ENCODE peak calls at places on chromosomes 1 and 21, in eight cellular contexts. J is astrocyte of the cerebellum, F is fibroblast of the aortic adventitia, I is foreskin fibroblast, Y is Calu3, N is fibroblast of villous mesenchyme, M is AG09309, P is breast epithelium. Z is an unnamed sample.

GRCh38 chr1:28914228-28915035 is at the start of gene EPB41:
- DNase-seq in J (peak; percentile 77), F (peak; percentile 82), I (peak; percentile 94), Y (peak; percentile 94), N (peak; percentile 86), M (peak; percentile 18), P (peak; percentile 82), Z (peak; percentile 95)

GRCh38 chr21:30443226-30443625 is 3.2 kb downstream of the KRTAP15-1 start:
- DNase-seq in J (no peak), F (no peak), I (no peak), Y (no peak), N (no peak), M (no peak), P (no peak), Z (no peak)

GRCh38 chr1:44775930-44776748 is 799 bp downstream of the RPS8 start:
- DNase-seq in J (no peak), F (peak; percentile 32), I (peak; percentile 33), Y (no peak), N (peak; percentile 27), M (no peak), P (no peak), Z (no peak)

GRCh38 chr1:200628223-200628868 is 7.8 kb upstream of the KIF14 start:
- DNase-seq in J (no peak), F (no peak), I (no peak), Y (no peak), N (no peak), M (no peak), P (no peak), Z (peak; percentile 74)

GRCh38 chr1:37958690-37959089 is 11.8 kb upstream of the INPP5B start:
- DNase-seq in J (peak; percentile 44), F (peak; percentile 79), I (peak; percentile 79), Y (no peak), N (peak; percentile 59), M (peak; percentile 77), P (no peak), Z (no peak)

GRCh38 chr1:92804721-92805169 is 19.8 kb upstream of the EVI5 start:
- DNase-seq in J (peak; percentile 63), F (peak; percentile 99), I (peak; percentile 90), Y (peak; percentile 73), N (peak; percentile 98), M (peak; percentile 89), P (no peak), Z (peak; percentile 45)

GRCh38 chr1:163056832-163057231 is 12.3 kb upstream of the RGS4 start:
- DNase-seq in J (peak; percentile 24), F (peak; percentile 73), I (peak; percentile 74), Y (no peak), N (peak; percentile 73), M (no peak), P (no peak), Z (no peak)

GRCh38 chr1:25958475-25958874 is 39.4 kb downstream of the PAFAH2 start:
- DNase-seq in J (no peak), F (peak; percentile 37), I (peak; percentile 82), Y (no peak), N (peak; percentile 29), M (peak; percentile 31), P (no peak), Z (no peak)

GRCh38 chr1:12128120-12128519 is 38.7 kb upstream of the TNFRSF1B start:
- DNase-seq in J (no peak), F (no peak), I (no peak), Y (no peak), N (no peak), M (no peak), P (no peak), Z (no peak)

GRCh38 chr21:40829791-40830190 is 17.2 kb downstream of the DSCAM start:
- DNase-seq in J (no peak), F (no peak), I (no peak), Y (no peak), N (no peak), M (no peak), P (no peak), Z (no peak)

GRCh38 chr1:35564884-35565741 is 7.5 kb downstream of the NCDN start:
- DNase-seq in J (no peak), F (no peak), I (no peak), Y (no peak), N (no peak), M (no peak), P (no peak), Z (no peak)
- TF ChIP-seq CTCF in J (no peak), F (no peak), I (no peak), Y (no peak), N (no peak), M (no peak), P (no peak), Z (no peak)

DNA sequence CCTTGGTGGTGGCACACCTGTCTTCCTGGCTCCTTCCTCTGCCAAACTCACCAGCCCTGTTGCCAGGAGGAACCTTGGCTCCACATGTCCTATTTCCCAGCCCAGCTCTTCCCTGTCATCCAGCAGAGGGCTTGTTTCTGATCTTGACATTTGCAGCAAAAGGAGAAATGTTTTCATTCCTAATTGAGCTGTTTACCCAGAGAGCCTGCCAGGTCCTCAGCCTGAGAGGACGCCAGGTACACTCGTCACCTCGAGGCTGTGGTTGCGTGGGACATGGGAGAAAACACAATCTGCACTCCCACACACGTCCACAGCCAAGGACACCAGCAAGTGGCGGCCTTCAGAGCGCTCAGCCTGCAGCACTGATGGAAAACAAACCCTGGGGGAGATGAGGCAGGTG is 132.8 kb upstream of the CD34 start:
- DNase-seq in J (no peak), F (no peak), I (no peak), Y (no peak), N (peak; percentile 16), M (no peak), P (peak; percentile 74), Z (no peak)
- TF ChIP-seq CTCF in J (no peak), F (no peak), I (no peak), Y (no peak), N (peak; percentile 12), M (no peak), P (no peak), Z (no peak)

DNA sequence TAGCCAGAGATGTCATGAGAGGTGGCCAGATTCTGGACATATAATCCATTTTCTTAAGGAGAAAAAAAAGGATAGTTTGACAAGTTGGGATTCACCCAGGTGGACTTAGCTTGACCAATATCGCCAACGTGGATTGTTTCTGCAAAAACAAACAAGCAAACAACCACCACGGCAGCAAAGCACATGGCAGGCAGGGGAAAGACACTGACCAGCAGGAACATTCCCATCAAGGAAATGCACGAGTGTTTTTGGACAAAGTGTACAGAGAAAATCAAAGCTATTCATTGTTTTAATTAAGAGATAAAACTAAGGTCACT is 9.1 kb upstream of the PLA2G2C start:
- DNase-seq in J (no peak), F (no peak), I (no peak), Y (no peak), N (no peak), M (no peak), P (no peak), Z (no peak)
- TF ChIP-seq CTCF in J (no peak), F (no peak), I (no peak), Y (no peak), N (no peak), M (no peak), P (no peak), Z (no peak)

DNA sequence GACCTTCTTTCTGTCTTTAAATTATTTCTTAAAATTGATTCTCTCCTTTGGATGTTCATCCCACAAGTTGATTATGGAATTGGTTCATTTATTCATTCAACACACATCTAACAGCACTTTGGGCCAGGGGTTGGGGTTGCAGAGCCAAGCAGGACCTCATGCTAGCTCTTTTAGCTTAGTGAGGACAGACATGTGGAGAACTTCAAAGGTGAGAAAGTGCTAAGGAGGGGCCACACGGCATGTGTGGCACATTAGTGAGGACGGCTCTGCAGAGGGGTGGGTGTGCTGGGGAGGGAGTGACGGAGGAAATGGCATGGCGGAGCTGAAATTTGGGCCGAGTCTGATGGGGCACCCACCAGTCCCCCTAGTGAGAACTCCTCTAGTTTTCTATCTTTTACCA is 32.5 kb upstream of the VASH2 start:
- DNase-seq in J (no peak), F (no peak), I (no peak), Y (no peak), N (no peak), M (no peak), P (no peak), Z (no peak)
- TF ChIP-seq CTCF in J (no peak), F (no peak), I (no peak), Y (no peak), N (no peak), M (no peak), P (no peak), Z (no peak)

DNA sequence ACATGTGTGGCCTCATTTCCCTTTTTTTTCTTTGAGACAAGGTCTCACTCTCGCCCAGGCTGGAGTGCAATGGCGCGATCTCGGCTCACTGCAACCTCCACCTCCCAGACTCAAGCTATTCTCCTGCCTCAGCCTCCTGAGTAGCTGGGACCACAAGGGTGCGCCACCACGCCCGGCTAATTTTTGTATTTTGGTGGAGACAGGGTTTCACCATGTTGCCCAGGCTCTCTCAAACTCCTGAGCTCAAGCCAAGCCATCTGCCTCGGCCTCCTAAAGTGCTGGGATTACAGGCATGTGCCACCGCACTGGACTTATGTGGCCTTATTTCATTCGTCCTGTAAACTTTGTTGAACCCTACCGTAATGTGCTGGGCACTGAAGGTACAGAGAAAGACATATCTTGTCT is 569 bp upstream of the WARS2 start:
- DNase-seq in J (no peak), F (peak; percentile 35), I (peak; percentile 52), Y (peak; percentile 53), N (peak; percentile 42), M (no peak), P (peak; percentile 20), Z (no peak)
- TF ChIP-seq CTCF in J (peak; percentile 38), F (peak; percentile 39), I (peak; percentile 49), Y (peak; percentile 11), N (peak; percentile 46), M (peak; percentile 44), P (no peak), Z (peak; percentile 11)